ENCODE peak calls at places on chromosomes 6 and 20, in ten cellular contexts. W, B, I, A, S, X, G, J, F and O are unnamed samples.

GRCh38 chr6:34602318-34603111 is 46.4 kb upstream of the SPDEF start:
- DNase-seq in I (peak; percentile 91), W (no peak), A (no peak), G (no peak), F (no peak), X (no peak), B (peak; percentile 45), S (no peak), J (no peak), O (no peak)

GRCh38 chr20:8519887-8520286 is 387.8 kb downstream of the PLCB1 start:
- DNase-seq in I (no peak), S (no peak), W (no peak), F (no peak), X (no peak), A (no peak), B (no peak), G (no peak), J (no peak), O (no peak)

GRCh38 chr6:42555477-42556457 is 8.1 kb upstream of the UBR2 start:
- DNase-seq in X (no peak), A (peak; percentile 7), I (no peak), S (no peak), J (no peak), F (peak; percentile 38), B (peak; percentile 53), G (no peak), W (no peak), O (no peak)

GRCh38 chr20:62739581-62740285 is 31.1 kb downstream of the NTSR1 start:
- DNase-seq in W (no peak), G (peak; percentile 86), X (peak; percentile 80), F (no peak), S (no peak), B (peak; percentile 71), I (no peak), A (no peak), J (no peak), O (peak; percentile 32)

GRCh38 chr6:84249724-84250123 is 22.3 kb upstream of the CEP162 start:
- DNase-seq in J (no peak), X (no peak), S (no peak), I (no peak), G (no peak), A (peak; percentile 38), B (no peak), W (no peak), F (no peak), O (no peak)

GRCh38 chr20:54875307-54875706 is 399.9 kb downstream of the DOK5 start:
- DNase-seq in B (no peak), W (no peak), X (no peak), A (no peak), F (no peak), I (no peak), J (no peak), G (no peak), S (no peak), O (no peak)

GRCh38 chr20:50744143-50744792 is 12.9 kb downstream of the PARD6B start:
- DNase-seq in S (no peak), A (peak; percentile 93), J (no peak), F (peak; percentile 62), I (peak; percentile 67), W (peak; percentile 27), B (peak; percentile 53), X (peak; percentile 88), G (no peak), O (no peak)

GRCh38 chr20:1868856-1869255 is 26.4 kb upstream of the SIRPA start:
- DNase-seq in S (no peak), W (no peak), B (no peak), G (no peak), J (no peak), X (no peak), A (peak; percentile 82), I (no peak), F (no peak), O (no peak)

GRCh38 chr6:37654727-37655500 is 42.8 kb downstream of the MDGA1 start:
- DNase-seq in G (no peak), I (no peak), S (no peak), J (no peak), F (no peak), W (no peak), X (no peak), A (no peak), B (no peak), O (no peak)

DNA sequence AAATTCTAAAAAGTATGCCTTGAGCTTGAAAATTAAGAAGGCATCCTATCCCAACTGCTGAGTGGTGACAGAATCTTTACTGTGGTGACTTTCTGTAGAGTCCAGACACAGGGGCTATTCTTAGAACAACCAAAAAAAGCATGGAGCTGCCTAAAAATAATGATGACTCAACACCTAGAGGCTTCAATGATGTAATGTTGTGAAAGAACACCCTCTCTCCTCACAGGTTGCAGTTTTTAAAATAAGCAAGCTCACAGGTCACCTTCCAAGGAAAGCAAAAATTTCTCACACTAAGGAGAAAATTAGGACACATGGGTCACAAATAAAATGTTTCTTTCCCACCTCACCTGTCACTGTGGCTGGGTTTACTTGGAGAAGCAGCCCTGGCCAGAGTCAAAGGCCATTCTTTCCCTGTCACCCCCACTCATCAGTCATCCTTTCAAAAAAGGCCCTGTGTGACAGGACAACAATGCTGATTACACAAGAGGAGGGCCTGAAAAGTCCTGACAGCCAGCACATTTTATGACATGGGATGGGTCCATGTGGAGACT is 53.5 kb downstream of the RCAN2 start:
- DNase-seq in W (no peak), X (no peak), B (no peak), J (no peak), G (no peak), F (no peak), A (no peak), S (no peak), I (no peak), O (no peak)
- H3K9me3 ChIP-seq in W (no peaks in the 10 kb centered on the region), X (peaks cover 4% of the 10 kb centered on the region), B (no peaks in the 10 kb centered on the region), J (no peaks in the 10 kb centered on the region), G (no peaks in the 10 kb centered on the region), F (no peaks in the 10 kb centered on the region), A (no peaks in the 10 kb centered on the region), S (no peaks in the 10 kb centered on the region), I (no peaks in the 10 kb centered on the region), O (no peaks in the 10 kb centered on the region)

GRCh38 chr20:7226156-7226555 is 458.7 kb downstream of the BMP2 start:
- DNase-seq in A (no peak), W (no peak), I (no peak), S (no peak), J (no peak), F (no peak), B (no peak), G (no peak), X (no peak), O (no peak)
- H3K9me3 ChIP-seq in A (no peaks in the 10 kb centered on the region), W (no peaks in the 10 kb centered on the region), I (no peaks in the 10 kb centered on the region), S (no peaks in the 10 kb centered on the region), J (no peaks in the 10 kb centered on the region), F (no peaks in the 10 kb centered on the region), B (no peaks in the 10 kb centered on the region), G (no peaks in the 10 kb centered on the region), X (no peaks in the 10 kb centered on the region), O (no peaks in the 10 kb centered on the region)

GRCh38 chr6:22956029-22956715 is 386.8 kb downstream of the HDGFL1 start:
- DNase-seq in J (no peak), B (no peak), X (no peak), I (peak; percentile 46), G (no peak), W (no peak), A (no peak), F (no peak), S (no peak), O (no peak)
- H3K9me3 ChIP-seq in J (no peaks in the 10 kb centered on the region), B (no peaks in the 10 kb centered on the region), X (no peaks in the 10 kb centered on the region), I (no peaks in the 10 kb centered on the region), G (no peaks in the 10 kb centered on the region), W (no peaks in the 10 kb centered on the region), A (no peaks in the 10 kb centered on the region), F (no peaks in the 10 kb centered on the region), S (no peaks in the 10 kb centered on the region), O (no peaks in the 10 kb centered on the region)

GRCh38 chr20:16551601-16552419 is 21.4 kb downstream of the KIF16B start:
- DNase-seq in X (no peak), B (no peak), A (no peak), S (no peak), J (no peak), I (no peak), W (no peak), F (no peak), G (no peak), O (no peak)
- H3K9me3 ChIP-seq in X (no peaks in the 10 kb centered on the region), B (no peaks in the 10 kb centered on the region), A (no peaks in the 10 kb centered on the region), S (no peaks in the 10 kb centered on the region), J (no peaks in the 10 kb centered on the region), I (no peaks in the 10 kb centered on the region), W (no peaks in the 10 kb centered on the region), F (no peaks in the 10 kb centered on the region), G (no peaks in the 10 kb centered on the region), O (no peaks in the 10 kb centered on the region)

GRCh38 chr6:122494665-122495272 is 23.2 kb upstream of the SERINC1 start:
- DNase-seq in A (no peak), X (no peak), J (no peak), G (no peak), W (no peak), F (no peak), S (no peak), I (peak; percentile 46), B (peak; percentile 41), O (no peak)
- H3K9me3 ChIP-seq in A (no peaks in the 10 kb centered on the region), X (no peaks in the 10 kb centered on the region), J (no peaks in the 10 kb centered on the region), G (peaks cover 1% of the 10 kb centered on the region), W (peaks cover 6% of the 10 kb centered on the region), F (peaks cover 62% of the 10 kb centered on the region), S (no peaks in the 10 kb centered on the region), I (no peaks in the 10 kb centered on the region), B (peaks cover 11% of the 10 kb centered on the region), O (peaks cover 3% of the 10 kb centered on the region)

DNA sequence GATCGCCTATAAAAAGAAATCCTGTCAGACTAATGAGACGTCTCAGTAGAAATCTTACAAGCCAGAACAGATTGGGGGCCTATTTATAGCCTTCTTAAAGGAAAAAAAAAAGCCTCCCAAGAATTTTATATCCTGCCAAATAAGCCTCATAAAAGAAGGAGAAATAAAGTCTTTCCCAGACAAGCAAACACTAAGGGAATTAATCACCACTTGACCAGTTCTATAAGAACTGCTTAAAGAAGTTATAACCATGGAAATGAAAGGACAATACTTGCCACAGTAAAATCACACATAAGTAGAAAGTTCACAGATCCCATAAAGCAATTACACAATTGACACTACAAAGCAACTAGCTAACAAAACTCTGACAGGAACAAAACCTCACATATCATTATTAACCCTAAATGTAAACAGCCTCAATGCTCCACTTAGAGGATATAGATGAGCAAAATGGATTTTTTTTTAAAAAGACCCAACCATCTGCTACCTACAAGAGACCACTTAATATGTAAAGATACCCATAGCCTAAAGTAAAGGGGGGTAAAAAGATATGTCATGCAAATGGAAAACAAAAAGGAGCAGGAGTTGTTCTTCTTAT is 13.4 kb downstream of the SLC22A16 start:
- DNase-seq in A (no peak), B (no peak), X (no peak), I (no peak), S (no peak), J (no peak), G (no peak), F (no peak), W (no peak), O (no peak)
- H3K9me3 ChIP-seq in A (no peaks in the 10 kb centered on the region), B (peaks cover 27% of the 10 kb centered on the region), X (peaks cover 7% of the 10 kb centered on the region), I (no peaks in the 10 kb centered on the region), S (no peaks in the 10 kb centered on the region), J (no peaks in the 10 kb centered on the region), G (peaks cover 13% of the 10 kb centered on the region), F (peaks cover 13% of the 10 kb centered on the region), W (peaks cover 21% of the 10 kb centered on the region), O (no peaks in the 10 kb centered on the region)